ENCODE peak calls at places on chromosomes 16 and 17, in ten cellular contexts. K is heart left ventricle, W is cardiac muscle cell, B is omental fat pad, U is B cell, S is uterus, V is GM13977, A is GM23338, Y is tibial nerve, G is OCI-LY7. Z is an unnamed sample.

GRCh38 chr17:40076595-40076994 is 13.8 kb downstream of the THRA start:
- DNase-seq in K (no peak), W (no peak), B (no peak), U (no peak), S (no peak), V (no peak), A (no peak), Y (no peak), G (no peak), Z (no peak)

GRCh38 chr16:25235991-25236390 is 19.2 kb downstream of the AQP8 start:
- DNase-seq in K (no peak), W (no peak), B (no peak), U (no peak), S (no peak), V (no peak), A (peak; percentile 24), Y (no peak), G (no peak), Z (no peak)

GRCh38 chr17:31391496-31391949 is at the start of gene RAB11FIP4:
- DNase-seq in K (peak; percentile 11), W (peak; percentile 52), B (no peak), U (peak; percentile 43), S (no peak), V (peak; percentile 64), A (peak; percentile 63), Y (no peak), G (no peak), Z (peak; percentile 85)

GRCh38 chr16:77322757-77323156 is 112.1 kb downstream of the ADAMTS18 start:
- DNase-seq in K (no peak), W (no peak), B (no peak), U (no peak), S (no peak), V (no peak), A (no peak), Y (no peak), G (no peak), Z (no peak)

GRCh38 chr17:35586569-35587073 is 501 bp upstream of the AP2B1 start:
- DNase-seq in K (no peak), W (no peak), B (no peak), U (no peak), S (no peak), V (no peak), A (no peak), Y (no peak), G (no peak), Z (no peak)

GRCh38 chr16:68289621-68290329 is 21.0 kb downstream of the SLC7A6OS start:
- DNase-seq in K (no peak), W (peak; percentile 39), B (no peak), U (peak; percentile 82), S (no peak), V (peak; percentile 83), A (no peak), Y (no peak), G (peak; percentile 80), Z (no peak)

GRCh38 chr16:59324462-59324861 is 590.3 kb upstream of the GOT2 start:
- DNase-seq in K (no peak), W (no peak), B (no peak), U (no peak), S (no peak), V (no peak), A (no peak), Y (no peak), G (no peak), Z (no peak)

GRCh38 chr17:33012522-33013033 is 20.9 kb downstream of the SPACA3 start:
- DNase-seq in K (no peak), W (peak; percentile 91), B (no peak), U (no peak), S (no peak), V (no peak), A (no peak), Y (no peak), G (no peak), Z (no peak)

GRCh38 chr16:66441586-66442375 is 14.7 kb downstream of the BEAN1 start:
- DNase-seq in K (no peak), W (peak; percentile 56), B (no peak), U (no peak), S (no peak), V (no peak), A (no peak), Y (no peak), G (no peak), Z (no peak)

GRCh38 chr16:66446737-66447136 is 19.6 kb downstream of the BEAN1 start:
- DNase-seq in K (no peak), W (no peak), B (no peak), U (no peak), S (no peak), V (no peak), A (no peak), Y (no peak), G (no peak), Z (no peak)

GRCh38 chr16:66442502-66443268 is 15.6 kb downstream of the BEAN1 start:
- DNase-seq in K (no peak), W (no peak), B (no peak), U (no peak), S (no peak), V (no peak), A (no peak), Y (no peak), G (no peak), Z (no peak)

GRCh38 chr16:66443269-66443652 is 16.2 kb downstream of the BEAN1 start:
- DNase-seq in K (no peak), W (peak; percentile 12), B (no peak), U (no peak), S (no peak), V (no peak), A (no peak), Y (no peak), G (no peak), Z (no peak)

DNA sequence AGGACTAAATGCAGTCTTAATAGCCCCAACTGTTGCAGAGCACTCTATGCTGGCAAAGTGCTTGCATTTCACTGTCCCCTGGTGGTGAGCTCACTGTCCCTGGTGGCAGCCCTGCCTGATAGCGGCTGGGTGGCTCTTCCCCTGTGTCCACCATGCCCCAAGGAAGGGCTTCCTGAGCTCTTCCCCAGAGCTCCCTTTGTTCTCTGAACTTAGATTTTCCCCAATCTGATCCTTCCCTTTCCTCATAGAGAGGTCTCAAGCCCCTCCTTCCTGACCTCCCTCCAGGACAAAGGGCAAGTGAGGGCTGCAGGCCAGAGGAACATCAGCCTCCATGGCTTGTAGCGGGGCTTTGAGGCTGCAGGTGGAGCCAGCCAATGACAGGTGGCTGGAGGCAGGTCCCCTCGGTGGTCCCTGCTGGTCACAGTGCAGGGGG is 17.0 kb downstream of the BEAN1 start:
- DNase-seq in K (no peak), W (no peak), B (no peak), U (no peak), S (no peak), V (no peak), A (peak; percentile 22), Y (no peak), G (no peak), Z (no peak)
- TF ChIP-seq CTCF in K (no peak), W (no peak), B (no peak), U (no peak), S (no peak), V (no peak), A (peak; percentile 18), Y (no peak), G (no peak), Z (no peak)

DNA sequence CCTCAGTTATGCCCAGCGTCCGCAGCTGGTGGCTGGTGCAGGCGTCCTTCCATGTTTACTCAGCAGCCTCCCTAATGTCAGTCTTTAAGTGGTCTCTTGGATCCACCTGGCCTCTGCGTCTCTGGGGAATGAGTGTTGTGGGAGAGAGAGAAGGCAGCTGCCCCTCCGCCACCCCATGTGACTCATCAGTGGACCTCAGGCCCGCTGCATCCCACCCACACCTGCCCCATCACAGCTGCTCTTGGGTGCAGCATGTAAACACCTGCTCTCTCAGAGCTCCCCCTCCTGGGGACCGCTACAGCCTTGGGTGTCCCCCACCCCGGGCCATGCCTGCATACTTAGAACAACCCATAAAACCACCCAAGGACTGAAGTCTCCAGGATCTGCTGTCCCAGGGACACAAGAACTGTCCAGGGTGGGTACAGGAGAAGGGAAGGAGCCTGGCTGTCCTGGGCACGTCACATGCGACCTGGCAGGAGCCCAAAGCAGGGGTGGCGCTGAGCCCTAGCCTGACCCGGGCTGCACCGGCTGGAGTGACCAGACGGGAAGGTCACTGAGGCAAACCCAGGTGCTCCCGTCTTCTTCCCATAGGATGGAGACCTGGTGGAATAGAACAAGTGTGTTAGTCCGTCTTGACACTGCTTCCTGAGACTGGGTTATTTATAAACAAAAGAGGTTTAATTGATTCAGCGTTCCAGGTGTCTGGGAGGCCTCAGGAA is 4.2 kb downstream of the C16orf90 start:
- DNase-seq in K (no peak), W (no peak), B (no peak), U (no peak), S (no peak), V (peak; percentile 56), A (peak; percentile 53), Y (no peak), G (peak; percentile 37), Z (no peak)
- TF ChIP-seq CTCF in K (no peak), W (no peak), B (no peak), U (no peak), S (no peak), V (peak; percentile 36), A (peak; percentile 24), Y (no peak), G (peak; percentile 58), Z (no peak)

GRCh38 chr17:50187403-50187735 is 14.1 kb downstream of the COL1A1 start:
- DNase-seq in K (no peak), W (peak; percentile 73), B (no peak), U (no peak), S (no peak), V (no peak), A (no peak), Y (no peak), G (no peak), Z (no peak)

GRCh38 chr17:50184057-50184456 is 17.4 kb downstream of the COL1A1 start:
- DNase-seq in K (no peak), W (peak; percentile 48), B (no peak), U (no peak), S (no peak), V (no peak), A (peak; percentile 70), Y (no peak), G (no peak), Z (no peak)

GRCh38 chr17:50186661-50187402 is 14.6 kb downstream of the COL1A1 start:
- DNase-seq in K (no peak), W (peak; percentile 83), B (no peak), U (no peak), S (no peak), V (no peak), A (no peak), Y (no peak), G (no peak), Z (peak; percentile 56)

GRCh38 chr17:50184611-50185398 is 16.6 kb downstream of the COL1A1 start:
- DNase-seq in K (no peak), W (peak; percentile 64), B (no peak), U (no peak), S (peak; percentile 70), V (no peak), A (peak; percentile 38), Y (peak; percentile 77), G (no peak), Z (peak; percentile 60)

DNA sequence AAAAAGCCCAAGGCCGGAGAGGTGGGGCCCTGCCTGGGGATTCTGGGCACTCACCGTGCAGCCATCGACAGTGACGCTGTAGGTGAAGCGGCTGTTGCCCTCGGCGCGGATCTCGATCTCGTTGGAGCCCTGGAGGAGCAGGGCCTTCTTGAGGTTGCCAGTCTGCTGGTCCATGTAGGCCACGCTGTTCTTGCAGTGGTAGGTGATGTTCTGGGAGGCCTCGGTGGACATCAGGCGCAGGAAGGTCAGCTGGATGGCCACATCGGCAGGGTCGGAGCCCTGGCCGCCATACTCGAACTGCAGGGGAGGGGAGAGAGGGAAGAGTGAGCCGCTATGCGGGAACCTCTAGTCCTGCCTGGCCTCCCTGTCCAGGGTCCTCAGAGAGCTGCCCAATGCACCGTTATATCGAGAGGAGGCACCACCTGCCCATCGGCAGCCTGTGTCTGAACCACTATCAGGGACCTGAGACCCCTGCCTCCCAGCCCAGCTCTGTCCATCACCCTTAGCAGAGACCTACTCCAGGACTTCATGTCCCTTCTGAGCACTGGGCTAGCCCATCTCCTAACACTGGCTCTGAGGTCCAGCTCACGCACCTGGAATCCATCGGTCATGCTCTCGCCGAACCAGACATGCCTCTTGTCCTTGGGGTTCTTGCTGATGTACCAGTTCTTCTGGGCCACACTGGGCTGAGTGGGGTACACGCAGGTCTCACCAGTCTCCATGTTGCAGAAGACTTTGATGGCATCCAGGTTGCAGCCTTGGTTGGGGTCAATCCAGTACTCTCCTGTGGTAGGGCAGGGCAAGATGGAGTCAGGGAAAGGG is 15.5 kb downstream of the COL1A1 start:
- DNase-seq in K (no peak), W (peak; percentile 60), B (no peak), U (no peak), S (no peak), V (no peak), A (no peak), Y (no peak), G (no peak), Z (no peak)
- TF ChIP-seq CTCF in K (no peak), W (no peak), B (no peak), U (no peak), S (no peak), V (no peak), A (no peak), Y (no peak), G (no peak), Z (no peak)

GRCh38 chr17:5951912-5952311 is 118.3 kb upstream of the WSCD1 start:
- DNase-seq in K (no peak), W (no peak), B (no peak), U (no peak), S (no peak), V (no peak), A (no peak), Y (no peak), G (no peak), Z (no peak)

GRCh38 chr17:5948811-5949210 is 121.4 kb upstream of the WSCD1 start:
- DNase-seq in K (no peak), W (no peak), B (no peak), U (no peak), S (no peak), V (no peak), A (no peak), Y (no peak), G (no peak), Z (no peak)

GRCh38 chr17:5950871-5951270 is 119.3 kb upstream of the WSCD1 start:
- DNase-seq in K (no peak), W (no peak), B (no peak), U (no peak), S (no peak), V (no peak), A (no peak), Y (no peak), G (no peak), Z (no peak)

GRCh38 chr17:5943991-5944390 is 126.2 kb upstream of the WSCD1 start:
- DNase-seq in K (no peak), W (no peak), B (no peak), U (no peak), S (no peak), V (no peak), A (no peak), Y (no peak), G (peak; percentile 7), Z (no peak)

DNA sequence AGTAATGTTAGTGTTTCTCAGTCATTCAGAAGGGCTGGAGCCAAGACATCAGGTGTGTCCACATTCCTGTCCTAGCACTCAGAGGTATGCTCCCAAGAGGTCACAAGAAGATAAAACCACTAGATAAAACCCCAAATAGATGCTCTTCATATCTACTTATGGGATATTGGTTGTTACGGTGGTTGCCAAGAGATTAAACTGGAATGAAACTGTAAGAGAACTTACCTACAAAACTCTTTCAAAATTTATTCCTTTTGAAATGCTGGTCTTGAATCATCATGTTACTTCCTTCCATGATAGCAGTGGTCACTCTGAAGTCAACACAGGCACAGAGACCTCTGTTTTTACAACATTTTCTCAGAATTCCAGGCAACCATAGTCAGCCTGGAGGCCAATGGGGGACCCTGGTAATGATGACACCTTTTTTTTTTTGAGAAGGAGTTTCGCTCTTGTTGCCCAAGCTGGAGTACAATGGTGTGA is 122.4 kb upstream of the WSCD1 start:
- DNase-seq in K (no peak), W (no peak), B (no peak), U (no peak), S (no peak), V (no peak), A (no peak), Y (no peak), G (no peak), Z (no peak)
- TF ChIP-seq CTCF in K (no peak), W (no peak), B (no peak), U (no peak), S (no peak), V (no peak), A (no peak), Y (no peak), G (no peak), Z (no peak)